ENCODE peak calls at places on chromosome 16, in six cellular contexts. B is K562; P is CD8-positive, alpha-beta T cell; W is SK-N-SH; L is dorsolateral prefrontal cortex; U is H9. M is an unnamed sample.

GRCh38 chr16:60792437-60792836 is 1243.8 kb downstream of the CDH8 start:
- DNase-seq in W (no peak), L (no peak), P (no peak), B (no peak), U (no peak), M (no peak)

GRCh38 chr16:79083879-79084278 is 516.7 kb downstream of the MAF start:
- DNase-seq in P (no peak), U (no peak), B (no peak), L (no peak), W (no peak), M (no peak)

GRCh38 chr16:46765050-46765449 is 16.9 kb upstream of the MYLK3 start:
- DNase-seq in W (no peak), L (no peak), P (no peak), B (no peak), U (no peak), M (no peak)

GRCh38 chr16:52318259-52319008 is 228.5 kb downstream of the TOX3 start:
- DNase-seq in B (no peak), P (no peak), W (no peak), U (no peak), L (no peak), M (no peak)

GRCh38 chr16:53779186-53779585 is 75.2 kb downstream of the FTO start:
- DNase-seq in P (no peak), L (no peak), U (no peak), B (no peak), W (no peak), M (no peak)

GRCh38 chr16:9311303-9311954 is 220.0 kb downstream of the HAPSTR1 start:
- DNase-seq in L (no peak), W (no peak), U (peak; percentile 78), B (no peak), P (no peak), M (peak; percentile 55)

GRCh38 chr16:53024045-53024444 is 28.7 kb downstream of the CHD9NB start:
- DNase-seq in U (no peak), L (no peak), B (peak; percentile 40), W (no peak), P (no peak), M (no peak)

GRCh38 chr16:12613131-12613991 is 190.3 kb downstream of the CPPED1 start:
- DNase-seq in L (no peak), U (peak; percentile 76), P (no peak), W (no peak), B (peak; percentile 55), M (no peak)

GRCh38 chr16:89574681-89575246 is 794 bp upstream of the CPNE7 start:
- DNase-seq in P (peak; percentile 40), W (no peak), L (no peak), B (peak; percentile 93), U (peak; percentile 85), M (no peak)

GRCh38 chr16:53457670-53458069 is 23.4 kb downstream of the RBL2 start:
- DNase-seq in W (no peak), B (no peak), L (no peak), P (peak; percentile 76), U (no peak), M (no peak)

GRCh38 chr16:74899786-74900185 is 85.1 kb downstream of the WDR59 start:
- DNase-seq in P (no peak), U (no peak), L (no peak), W (no peak), B (no peak), M (no peak)

GRCh38 chr16:28917095-28917494 is 7.9 kb downstream of the RABEP2 start:
- DNase-seq in P (no peak), L (no peak), U (no peak), W (no peak), B (no peak), M (no peak)

GRCh38 chr16:59527206-59527997 is 793.3 kb upstream of the GOT2 start:
- DNase-seq in P (no peak), B (no peak), L (no peak), W (no peak), U (no peak), M (no peak)

GRCh38 chr16:30526137-30526822 is at the start of gene ZNF768:
- DNase-seq in P (peak; percentile 21), B (peak; percentile 84), U (peak; percentile 83), W (peak; percentile 94), L (no peak), M (no peak)

GRCh38 chr16:51982715-51983680 is 563.9 kb downstream of the TOX3 start:
- DNase-seq in U (peak; percentile 42), L (peak; percentile 42), B (peak; percentile 20), P (no peak), W (peak; percentile 48), M (peak; percentile 50)

GRCh38 chr16:27867122-27868110 is 196.1 kb downstream of the GSG1L start:
- DNase-seq in B (peak; percentile 97), L (peak; percentile 49), W (peak; percentile 92), U (peak; percentile 93), P (peak; percentile 53), M (peak; percentile 95)

GRCh38 chr16:49491111-49491670 is 117.6 kb downstream of the C16orf78 start:
- DNase-seq in L (peak; percentile 24), W (no peak), P (no peak), U (no peak), B (no peak), M (no peak)

DNA sequence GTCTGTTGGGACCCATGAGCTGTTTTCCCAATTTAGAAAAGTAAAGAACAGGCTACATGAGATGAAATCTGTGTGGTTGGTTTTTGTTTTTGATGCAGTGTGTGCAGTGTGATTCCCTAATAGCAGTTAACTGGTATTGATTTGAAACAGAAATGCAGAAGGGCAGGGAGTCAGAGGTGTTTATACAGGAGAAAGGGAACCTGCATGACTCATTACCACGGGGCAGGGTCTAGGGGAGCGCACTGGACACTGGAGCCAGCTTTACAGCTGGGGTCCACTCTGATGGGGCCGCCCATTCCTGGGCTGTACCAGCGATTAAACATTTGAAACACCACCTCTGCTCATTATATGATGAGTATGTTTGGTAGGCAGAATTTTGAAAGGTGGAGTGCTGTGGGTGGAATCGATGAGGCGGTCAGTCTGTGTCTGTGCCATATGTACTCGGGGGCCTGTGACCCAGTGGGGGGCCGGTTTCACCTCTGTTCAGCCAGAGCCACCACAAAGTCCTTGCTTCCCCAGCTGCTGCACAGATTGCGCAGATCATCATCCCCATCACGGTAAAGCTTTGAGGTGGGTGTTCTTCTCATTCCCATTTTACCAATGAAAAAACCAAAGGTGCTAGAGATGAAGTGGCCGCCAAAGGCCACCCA is 142.5 kb downstream of the CMIP start:
- DNase-seq in W (no peak), B (no peak), U (no peak), P (no peak), L (no peak), M (no peak)
- H3K27ac ChIP-seq in W (no peak overlapping the region), B (no peak overlapping the region), U (no peak overlapping the region), P (no peak overlapping the region), L (peak overlapping the region; percentile 7), M (no peak overlapping the region)

GRCh38 chr16:11078812-11079459 is 134.6 kb downstream of the CLEC16A start:
- DNase-seq in B (no peak), W (peak; percentile 50), U (no peak), P (no peak), L (no peak), M (no peak)
- TF ChIP-seq CTCF in B (no peak), W (no peak), U (no peak), P (no peak), L (no peak), M (no peak)

GRCh38 chr16:55944377-55944802 is 69.2 kb upstream of the CES5A start:
- DNase-seq in L (peak; percentile 78), B (peak; percentile 64), W (peak; percentile 68), U (peak; percentile 72), P (peak; percentile 54), M (peak; percentile 62)
- H3K27ac ChIP-seq in L (peak overlapping the region; percentile 94), B (no peak overlapping the region), W (no peak overlapping the region), U (no peak overlapping the region), P (no peak overlapping the region), M (no peak overlapping the region)

DNA sequence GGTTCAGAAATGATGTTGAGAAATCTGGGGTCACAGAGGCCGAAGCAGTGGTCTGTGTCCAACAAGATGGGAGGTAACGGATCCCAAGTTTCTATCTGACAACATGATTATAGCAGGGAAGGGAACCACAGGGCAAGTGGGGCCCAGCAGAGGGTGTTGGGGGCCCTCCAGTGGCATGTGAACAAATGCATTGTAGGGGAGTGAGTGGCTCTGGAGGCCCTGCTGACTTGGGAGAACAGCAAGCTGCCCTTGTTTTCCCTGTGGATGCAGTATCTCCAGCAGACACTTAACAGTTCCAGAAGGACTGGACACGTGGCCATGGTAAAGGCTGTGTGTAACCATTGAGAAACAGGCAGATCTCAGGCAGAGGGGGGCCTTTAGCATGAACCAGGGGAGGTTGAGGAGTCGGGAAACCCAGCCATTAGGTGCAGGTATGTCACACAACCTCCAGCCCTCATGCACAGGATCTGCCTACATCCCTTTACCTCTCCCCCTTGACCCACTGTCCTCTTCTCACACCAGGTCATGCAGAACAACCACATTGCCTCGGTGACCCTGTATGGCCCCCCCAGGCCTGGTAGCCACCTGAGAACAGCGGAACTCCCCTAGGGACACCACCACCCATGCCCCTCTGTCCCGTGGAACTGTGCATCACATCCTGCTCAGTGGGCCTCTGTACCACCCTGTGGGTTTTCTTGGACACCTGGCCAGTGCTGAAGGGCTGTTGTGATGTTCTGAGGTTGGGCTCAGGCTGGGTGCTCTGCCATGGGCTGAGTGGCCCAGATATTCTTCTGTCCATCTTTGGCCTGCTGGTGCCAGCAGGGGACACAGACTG is 4.1 kb downstream of the B3GNT9 start:
- DNase-seq in W (no peak), P (no peak), U (no peak), B (no peak), L (no peak), M (no peak)
- TF ChIP-seq CTCF in W (no peak), P (no peak), U (no peak), B (peak; percentile 21), L (no peak), M (peak; percentile 31)

DNA sequence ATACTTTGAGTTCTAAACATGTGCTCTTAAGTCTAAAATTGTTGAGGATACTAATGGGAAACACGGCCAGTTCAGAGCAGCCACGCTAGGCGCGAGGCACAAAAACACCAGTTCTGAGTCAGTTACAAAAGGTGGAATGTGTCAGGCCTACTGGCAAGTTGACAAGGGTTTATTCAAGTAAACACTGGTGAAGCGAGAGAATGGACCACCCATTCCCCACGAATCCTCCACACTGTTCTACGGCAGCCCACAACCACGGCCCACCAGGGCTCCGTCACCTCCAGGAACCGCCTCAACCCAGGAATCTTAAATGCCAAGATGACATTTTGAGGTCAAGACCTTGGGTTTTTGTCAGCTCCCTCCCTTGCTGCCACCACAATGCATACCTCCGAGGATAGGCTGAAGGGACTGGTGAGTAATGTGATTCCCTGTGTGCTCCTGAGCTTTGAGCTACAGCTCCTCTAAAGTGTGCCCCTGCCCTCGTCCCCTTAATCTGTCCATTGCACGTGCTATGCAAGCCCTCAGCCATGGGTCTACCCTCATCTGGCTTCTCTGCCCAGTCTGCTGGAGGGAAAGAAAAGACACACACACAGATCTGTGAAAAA is 28.5 kb upstream of the TRAP1 start:
- DNase-seq in W (no peak), B (no peak), P (no peak), U (no peak), L (no peak), M (no peak)
- H3K27ac ChIP-seq in W (no peak overlapping the region), B (no peak overlapping the region), P (no peak overlapping the region), U (no peak overlapping the region), L (peak overlapping the region; percentile 12), M (no peak overlapping the region)

GRCh38 chr16:181668-182021 is 1.4 kb downstream of the HBQ1 start:
- DNase-seq in W (peak; percentile 43), U (no peak), B (no peak), L (no peak), P (no peak), M (no peak)
- TF ChIP-seq CTCF in W (no peak), U (no peak), B (no peak), L (no peak), P (no peak), M (no peak)